ENCODE peak calls at places on chromosome 12, in ten cellular contexts. F is AG09319, R is WTC11, V is iPS-NIHi11, X is GM13976, C is tibial artery, G is left lung, J is posterior vena cava, B is RPMI7951, M is KG1. T is an unnamed sample.

GRCh38 chr12:32273063-32273521 is 126.3 kb upstream of the FGD4 start:
- DNase-seq in F (no peak), R (no peak), V (no peak), X (peak; percentile 47), C (no peak), G (no peak), J (no peak), B (no peak), M (no peak), T (no peak)

GRCh38 chr12:57751432-57751787 is 700 bp downstream of the CDK4 start:
- DNase-seq in F (no peak), R (no peak), V (no peak), X (no peak), C (no peak), G (no peak), J (no peak), B (no peak), M (no peak), T (no peak)

GRCh38 chr12:87127272-87127671 is 871.1 kb upstream of the MGAT4C start:
- DNase-seq in F (no peak), R (no peak), V (no peak), X (no peak), C (no peak), G (no peak), J (no peak), B (no peak), M (no peak), T (no peak)

GRCh38 chr12:131095826-131096680 is 142.3 kb downstream of the ADGRD1 start:
- DNase-seq in F (no peak), R (peak; percentile 5), V (no peak), X (no peak), C (no peak), G (peak; percentile 19), J (peak; percentile 49), B (no peak), M (no peak), T (peak; percentile 31)

GRCh38 chr12:50404307-50404706 is 3.6 kb downstream of the LARP4 start:
- DNase-seq in F (no peak), R (no peak), V (no peak), X (no peak), C (no peak), G (no peak), J (peak; percentile 23), B (no peak), M (no peak), T (no peak)

GRCh38 chr12:131408036-131408365 is 302.9 kb upstream of the SFSWAP start:
- DNase-seq in F (no peak), R (no peak), V (no peak), X (no peak), C (no peak), G (no peak), J (no peak), B (no peak), M (no peak), T (no peak)

GRCh38 chr12:49698619-49699545 is 8.3 kb downstream of the FMNL3 start:
- DNase-seq in F (no peak), R (peak; percentile 27), V (peak; percentile 63), X (peak; percentile 58), C (peak; percentile 76), G (no peak), J (no peak), B (peak; percentile 92), M (peak; percentile 81), T (no peak)

GRCh38 chr12:42756841-42757661 is 167.5 kb upstream of the PRICKLE1 start:
- DNase-seq in F (peak; percentile 35), R (peak; percentile 75), V (peak; percentile 83), X (no peak), C (no peak), G (no peak), J (no peak), B (peak; percentile 88), M (no peak), T (no peak)

GRCh38 chr12:103880299-103881142 is 39.5 kb upstream of the NT5DC3 start:
- DNase-seq in F (no peak), R (no peak), V (no peak), X (peak; percentile 24), C (no peak), G (no peak), J (no peak), B (no peak), M (no peak), T (no peak)

GRCh38 chr12:34399631-34400422 is 377.5 kb downstream of the ALG10 start:
- DNase-seq in F (no peak), R (peak; percentile 4), V (peak; percentile 1), X (peak; percentile 0), C (peak; percentile 34), G (peak; percentile 22), J (peak; percentile 75), B (no peak), M (no peak), T (peak; percentile 44)

GRCh38 chr12:2561367-2561766 is 233.4 kb upstream of the FKBP4 start:
- DNase-seq in F (no peak), R (no peak), V (no peak), X (no peak), C (no peak), G (no peak), J (no peak), B (peak; percentile 41), M (no peak), T (no peak)

GRCh38 chr12:111645433-111645832 is 40.3 kb downstream of the BRAP start:
- DNase-seq in F (no peak), R (no peak), V (no peak), X (no peak), C (no peak), G (peak; percentile 54), J (no peak), B (peak; percentile 57), M (no peak), T (no peak)

GRCh38 chr12:4300870-4301269 is 20.1 kb upstream of the TIGAR start:
- DNase-seq in F (no peak), R (no peak), V (no peak), X (no peak), C (no peak), G (no peak), J (no peak), B (no peak), M (no peak), T (no peak)

GRCh38 chr12:69007166-69007857 is 74.3 kb upstream of the CPM start:
- DNase-seq in F (peak; percentile 40), R (no peak), V (peak; percentile 44), X (no peak), C (no peak), G (peak; percentile 44), J (no peak), B (peak; percentile 52), M (no peak), T (no peak)

GRCh38 chr12:59742831-59743230 is 147.0 kb downstream of the SLC16A7 start:
- DNase-seq in F (no peak), R (no peak), V (no peak), X (no peak), C (no peak), G (no peak), J (no peak), B (peak; percentile 43), M (no peak), T (no peak)

GRCh38 chr12:102005256-102005655 is 56.5 kb downstream of the WASHC3 start:
- DNase-seq in F (no peak), R (no peak), V (no peak), X (no peak), C (no peak), G (no peak), J (no peak), B (no peak), M (no peak), T (no peak)

GRCh38 chr12:130218682-130219081 is 56.4 kb downstream of the FZD10 start:
- DNase-seq in F (no peak), R (no peak), V (no peak), X (no peak), C (no peak), G (no peak), J (no peak), B (no peak), M (no peak), T (no peak)

GRCh38 chr12:67982165-67982563 is 7.1 kb upstream of the IFNG-AS1 start:
- DNase-seq in F (peak; percentile 15), R (no peak), V (no peak), X (no peak), C (no peak), G (no peak), J (no peak), B (peak; percentile 63), M (no peak), T (no peak)

GRCh38 chr12:103586132-103586531 is 941 bp upstream of the STAB2 start:
- DNase-seq in F (no peak), R (no peak), V (no peak), X (no peak), C (no peak), G (no peak), J (no peak), B (no peak), M (no peak), T (no peak)

GRCh38 chr12:7319934-7320333 is 16.1 kb downstream of the ACSM4 start:
- DNase-seq in F (no peak), R (no peak), V (no peak), X (no peak), C (no peak), G (no peak), J (no peak), B (peak; percentile 9), M (no peak), T (no peak)

GRCh38 chr12:89163918-89164317 is 188.4 kb downstream of the DUSP6 start:
- DNase-seq in F (no peak), R (no peak), V (no peak), X (no peak), C (no peak), G (no peak), J (no peak), B (no peak), M (no peak), T (no peak)

GRCh38 chr12:50764861-50765324 is 992 bp downstream of the ATF1 start:
- DNase-seq in F (no peak), R (no peak), V (no peak), X (no peak), C (no peak), G (no peak), J (no peak), B (peak; percentile 15), M (peak; percentile 47), T (no peak)

T was measured in cardiac septum.